ENCODE peak calls at places on chromosomes 16 and 17, in seven cellular contexts. A is CD4-positive, CD25-positive, alpha-beta regulatory T cell; P is colonic mucosa; T is uterus; B is GM23338; N is lung; F is ovary. U is an unnamed sample.

GRCh38 chr16:70753228-70753627 is 47.7 kb downstream of the VAC14 start:
- DNase-seq in T (no peak), F (no peak), P (no peak), A (no peak), N (no peak), B (no peak), U (no peak)

GRCh38 chr17:50161911-50162288 is 3.9 kb upstream of the SGCA start:
- DNase-seq in F (peak), T (no peak), B (peak), A (no peak), N (no peak), P (no peak), U (no peak)

GRCh38 chr17:19000531-19001011 is 4.0 kb downstream of the FAM83G start:
- DNase-seq in N (no peak), A (no peak), T (peak), F (no peak), B (no peak), P (no peak), U (no peak)

GRCh38 chr17:75776399-75777242 is 8.0 kb upstream of the UNK start:
- DNase-seq in F (peak), N (no peak), P (no peak), B (no peak), T (no peak), A (peak), U (no peak)

GRCh38 chr16:21952040-21952792 is 945 bp upstream of the UQCRC2 start:
- DNase-seq in P (peak), A (peak), T (peak), F (peak), N (peak), B (peak), U (peak)

GRCh38 chr16:19094542-19095365 is 19.0 kb upstream of the ITPRIPL2 start:
- DNase-seq in N (no peak), B (peak), T (no peak), P (peak), A (peak), F (no peak), U (no peak)

GRCh38 chr17:57940217-57940616 is 15.0 kb downstream of the CUEDC1 start:
- DNase-seq in T (no peak), F (no peak), P (no peak), N (no peak), A (no peak), B (peak), U (peak)

GRCh38 chr16:57258226-57258909 is 13.3 kb downstream of the ARL2BP start:
- DNase-seq in T (no peak), A (no peak), F (no peak), P (no peak), B (no peak), N (no peak), U (no peak)

GRCh38 chr17:55157165-55157564 is 107.6 kb upstream of the HLF start:
- DNase-seq in P (no peak), A (no peak), T (no peak), F (no peak), B (no peak), N (no peak), U (no peak)

GRCh38 chr17:72299092-72299491 is 178.3 kb downstream of the SOX9 start:
- DNase-seq in P (no peak), N (no peak), T (no peak), B (no peak), F (no peak), A (no peak), U (no peak)

GRCh38 chr16:20944861-20945390 is 44.4 kb downstream of the LYRM1 start:
- DNase-seq in T (no peak), N (no peak), P (no peak), B (peak), F (no peak), A (peak), U (no peak)

GRCh38 chr17:64984776-64985521 is 65.7 kb upstream of the LRRC37A3 start:
- DNase-seq in N (no peak), A (peak), P (no peak), T (peak), B (no peak), F (no peak), U (no peak)

GRCh38 chr16:75576384-75576811 is 10.2 kb downstream of the GABARAPL2 start:
- DNase-seq in B (no peak), P (no peak), A (no peak), F (no peak), T (peak), N (no peak), U (no peak)

GRCh38 chr16:53290520-53290919 is 143.8 kb upstream of the RBL2 start:
- DNase-seq in P (no peak), N (no peak), A (no peak), B (no peak), T (no peak), F (no peak), U (no peak)

GRCh38 chr16:11609474-11610120 is 22.9 kb upstream of the LITAF start:
- DNase-seq in P (no peak), F (no peak), A (no peak), B (no peak), T (no peak), N (no peak), U (no peak)

GRCh38 chr17:44039829-44040635 is 25.3 kb upstream of the TMEM101 start:
- DNase-seq in P (no peak), T (no peak), A (peak), F (no peak), B (no peak), N (no peak), U (no peak)

GRCh38 chr16:20734782-20735181 is 6.8 kb downstream of the THUMPD1 start:
- DNase-seq in N (no peak), T (no peak), A (no peak), B (no peak), F (no peak), P (no peak), U (no peak)

DNA sequence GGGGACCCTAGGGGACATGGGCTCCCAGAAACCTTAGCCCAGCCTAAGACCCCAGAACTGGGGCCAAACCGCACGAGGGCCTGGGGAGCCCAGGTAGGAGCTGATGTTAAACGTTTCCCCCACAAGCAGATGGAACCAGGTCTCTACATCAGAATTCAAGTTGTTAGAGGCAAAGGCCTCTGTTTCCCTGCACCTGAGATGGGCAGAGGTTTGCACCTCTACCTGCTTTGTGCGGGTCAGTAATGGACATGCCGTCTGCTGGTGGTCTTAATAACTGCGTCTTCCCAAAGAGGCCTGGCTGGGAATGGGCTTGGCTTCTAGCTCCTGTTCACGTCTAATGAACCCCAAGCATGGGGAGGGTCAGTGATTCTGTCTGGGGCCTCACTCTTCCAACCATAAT is 79.1 kb downstream of the NDE1 start:
- DNase-seq in P (no peak), A (no peak), N (no peak), F (no peak), T (no peak), B (no peak), U (no peak)
- H3K27ac ChIP-seq in P (no peak), A (no peak), N (no peak), F (no peak), T (no peak), B (no peak), U (no peak)

GRCh38 chr16:2160915-2161551 is 5.5 kb downstream of the TRAF7 start:
- DNase-seq in T (peak), N (no peak), B (no peak), P (peak), A (no peak), F (peak), U (no peak)

GRCh38 chr16:2162676-2163118 is 7.1 kb downstream of the TRAF7 start:
- DNase-seq in N (no peak), P (peak), T (no peak), B (no peak), F (no peak), A (no peak), U (no peak)

GRCh38 chr16:2161911-2162310 is 6.3 kb downstream of the TRAF7 start:
- DNase-seq in B (no peak), A (no peak), N (no peak), F (no peak), T (no peak), P (no peak), U (no peak)

GRCh38 chr16:2165861-2166260 is 10.3 kb downstream of the TRAF7 start:
- DNase-seq in P (no peak), F (no peak), B (no peak), N (no peak), T (no peak), A (no peak), U (no peak)

GRCh38 chr16:2163211-2163881 is 7.8 kb downstream of the TRAF7 start:
- DNase-seq in B (no peak), N (no peak), T (no peak), A (no peak), P (peak), F (no peak), U (no peak)
- H3K27ac ChIP-seq in B (peak), N (no peak), T (no peak), A (no peak), P (peak), F (no peak), U (no peak)

DNA sequence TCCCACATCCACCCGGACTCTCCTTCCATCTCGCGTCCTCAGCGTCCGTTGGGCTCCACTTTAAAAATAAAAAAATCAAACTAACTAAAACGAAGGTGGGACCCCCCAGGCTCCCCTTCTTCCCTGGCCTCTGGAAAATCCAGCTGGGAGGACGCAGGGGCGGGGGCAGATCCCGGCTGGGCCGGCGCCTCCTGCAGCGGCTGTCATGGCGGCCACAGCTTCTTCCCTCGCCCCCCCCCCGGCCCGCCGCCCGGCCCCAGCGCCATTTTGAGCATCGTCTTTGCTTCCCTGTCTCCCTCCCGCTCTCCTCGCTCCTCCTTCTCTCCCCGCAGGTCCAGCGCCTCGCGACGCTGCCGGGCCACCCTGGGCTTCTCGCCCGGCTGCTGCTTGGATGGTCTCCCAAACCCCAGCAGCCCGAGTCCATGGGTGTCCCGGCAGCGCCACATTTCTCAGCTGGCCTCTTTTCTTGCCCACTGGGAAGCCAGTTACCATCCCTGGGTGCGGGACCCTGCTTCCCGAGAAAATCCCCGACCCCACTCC is 3.3 kb downstream of the HOXB2 start:
- DNase-seq in T (peak), A (peak), B (peak), F (no peak), N (no peak), P (no peak), U (no peak)
- H3K27ac ChIP-seq in T (peak), A (peak), B (no peak), F (peak), N (peak), P (peak), U (no peak)

GRCh38 chr17:36761203-36761945 is 160.0 kb downstream of the MRM1 start:
- DNase-seq in T (no peak), P (no peak), A (no peak), F (no peak), N (no peak), B (peak), U (no peak)
- H3K27ac ChIP-seq in T (no peak), P (no peak), A (no peak), F (no peak), N (no peak), B (no peak), U (no peak)

GRCh38 chr16:50696126-50696525 is 2.7 kb downstream of the NOD2 start:
- DNase-seq in N (no peak), F (no peak), B (no peak), A (no peak), P (no peak), T (no peak), U (no peak)

GRCh38 chr16:50692644-50692998 is 785 bp upstream of the NOD2 start:
- DNase-seq in B (no peak), F (no peak), N (no peak), P (no peak), A (no peak), T (no peak), U (no peak)

GRCh38 chr16:50695017-50696000 is 1.9 kb downstream of the NOD2 start:
- DNase-seq in P (no peak), F (no peak), T (no peak), A (no peak), N (peak), B (no peak), U (no peak)

GRCh38 chr16:50694206-50694605 is 800 bp downstream of the NOD2 start:
- DNase-seq in F (no peak), B (no peak), A (no peak), T (no peak), N (no peak), P (no peak), U (no peak)

DNA sequence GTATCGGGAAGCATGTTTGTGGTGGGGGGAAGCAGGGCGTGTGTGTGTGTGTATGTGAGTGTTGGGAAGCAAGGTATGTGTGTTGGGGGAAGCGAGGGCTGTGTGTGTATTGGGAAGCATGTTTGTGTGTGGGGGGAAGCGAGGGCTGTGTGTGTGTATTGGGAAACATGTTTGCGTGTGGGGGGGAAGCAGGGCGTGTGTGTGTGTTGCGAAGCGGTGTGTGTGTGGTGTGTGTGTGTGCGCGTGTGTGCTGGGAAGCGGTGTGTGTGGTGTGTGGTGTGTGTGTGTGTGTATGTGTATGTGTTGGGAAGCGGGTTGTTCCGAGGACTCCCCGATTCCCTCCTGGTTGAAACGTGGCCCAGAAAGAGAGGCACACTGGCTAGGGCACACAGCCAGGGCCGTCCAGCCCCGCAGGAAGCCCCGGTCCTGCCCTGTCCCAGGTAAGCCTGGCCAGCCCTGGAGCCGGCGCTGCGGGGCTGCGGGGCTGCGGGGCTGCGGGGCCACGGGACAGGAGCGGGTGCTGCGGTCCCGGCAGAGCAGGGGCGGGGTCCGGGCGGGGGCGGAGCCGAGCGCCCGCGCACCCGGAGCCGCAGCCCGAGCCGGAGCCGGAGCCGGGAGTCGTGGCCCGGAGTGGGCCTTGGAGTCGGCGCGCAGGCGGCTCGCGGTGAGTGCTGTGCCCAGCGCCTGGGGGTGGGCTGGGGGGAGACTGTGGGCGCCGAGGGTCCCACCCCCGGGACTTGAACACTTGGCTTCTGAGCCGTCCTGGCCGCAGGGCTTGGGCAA is at the start of gene NOD2:
- DNase-seq in F (no peak), B (peak), N (no peak), A (no peak), T (no peak), P (no peak), U (no peak)
- H3K27ac ChIP-seq in F (no peak), B (no peak), N (no peak), A (no peak), T (no peak), P (no peak), U (no peak)

DNA sequence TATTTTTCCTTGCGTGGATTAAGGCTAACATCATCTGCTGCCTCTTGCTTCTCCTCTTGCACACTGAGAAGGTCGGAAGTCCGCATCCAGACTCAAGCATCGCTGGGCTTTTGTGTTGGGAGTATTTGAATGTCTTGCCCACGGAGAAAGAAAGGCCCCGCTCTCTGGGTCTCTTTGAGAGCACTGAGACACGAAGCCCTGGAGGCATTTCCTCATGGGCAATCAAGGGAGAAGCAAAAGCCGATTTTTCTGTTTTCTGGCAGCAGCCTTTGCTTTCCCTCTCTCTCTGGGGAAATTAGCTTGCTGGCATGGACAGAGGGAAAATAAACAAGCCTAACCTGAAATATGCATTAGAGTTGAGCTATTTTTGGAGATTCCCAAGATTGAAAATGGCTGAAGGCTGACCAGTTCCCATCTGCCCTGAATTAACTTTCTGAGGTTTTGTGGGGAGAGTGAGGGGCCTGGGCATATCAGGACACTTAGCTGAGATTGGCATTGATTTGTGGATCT is 238.6 kb downstream of the HAPSTR1 start:
- DNase-seq in P (no peak), F (no peak), A (no peak), B (no peak), N (no peak), T (no peak), U (no peak)
- H3K27ac ChIP-seq in P (no peak), F (no peak), A (no peak), B (no peak), N (no peak), T (no peak), U (no peak)

GRCh38 chr17:12618557-12618956 is 47.1 kb upstream of the MYOCD start:
- DNase-seq in P (no peak), T (no peak), F (no peak), B (no peak), A (no peak), N (no peak), U (no peak)
- H3K27ac ChIP-seq in P (no peak), T (peak), F (no peak), B (no peak), A (no peak), N (no peak), U (no peak)

GRCh38 chr17:79276824-79277223 is 202.2 kb downstream of the ENGASE start:
- DNase-seq in B (no peak), T (no peak), A (no peak), N (no peak), F (no peak), P (no peak), U (no peak)
- H3K27ac ChIP-seq in B (no peak), T (no peak), A (no peak), N (no peak), F (no peak), P (no peak), U (no peak)